ENCODE peak calls at places on chromosome 14, in seven cellular contexts. P, N, Z, K, R, W and F are unnamed samples.
A peak's percentile ranks its signal among the peaks of the same experiment; 100 is the strongest.

GRCh38 chr14:51533160-51533559 is 118.5 kb upstream of the FRMD6 start:
- DNase-seq in Z (peak; percentile 86), K (peak; percentile 38), W (no peak), N (no peak), P (no peak), R (no peak), F (no peak)

GRCh38 chr14:50058112-50058511 is 58.3 kb downstream of the VCPKMT start:
- DNase-seq in P (no peak), N (no peak), W (no peak), Z (no peak), K (no peak), R (peak; percentile 88), F (no peak)

GRCh38 chr14:80959448-80960006 is 4.1 kb downstream of the TSHR start:
- DNase-seq in W (no peak), P (peak; percentile 40), N (no peak), K (no peak), Z (no peak), R (peak; percentile 56), F (no peak)

GRCh38 chr14:24121210-24121609 is 6.5 kb upstream of the NRL start:
- DNase-seq in Z (no peak), K (no peak), P (no peak), R (no peak), N (no peak), W (no peak), F (no peak)

GRCh38 chr14:69683971-69684370 is 72.6 kb downstream of the SUSD6 start:
- DNase-seq in N (no peak), Z (no peak), K (no peak), W (no peak), P (no peak), R (no peak), F (no peak)

GRCh38 chr14:96653597-96653996 is 143.6 kb upstream of the VRK1 start:
- DNase-seq in R (no peak), N (no peak), P (no peak), K (no peak), W (no peak), Z (no peak), F (no peak)

GRCh38 chr14:96734076-96734622 is 63.0 kb upstream of the VRK1 start:
- DNase-seq in K (no peak), R (no peak), Z (no peak), P (no peak), W (no peak), N (no peak), F (no peak)

GRCh38 chr14:69269381-69269780 is 9.4 kb downstream of the GALNT16 start:
- DNase-seq in Z (no peak), W (no peak), R (no peak), N (no peak), K (no peak), P (no peak), F (no peak)

GRCh38 chr14:64704743-64705405 is 650 bp downstream of the PLEKHG3 start:
- DNase-seq in Z (peak; percentile 15), P (no peak), K (peak; percentile 47), R (peak; percentile 41), W (no peak), N (peak; percentile 31), F (no peak)

GRCh38 chr14:103880334-103880985 is 33.1 kb upstream of the PPP1R13B start:
- DNase-seq in P (no peak), K (peak; percentile 81), N (peak; percentile 71), R (no peak), Z (peak; percentile 51), W (peak; percentile 62), F (no peak)

GRCh38 chr14:103391048-103391447 is 5.8 kb downstream of the MARK3 start:
- DNase-seq in N (peak; percentile 63), R (peak; percentile 44), W (no peak), P (peak; percentile 24), Z (peak; percentile 87), K (peak; percentile 41), F (no peak)

GRCh38 chr14:104845834-104846441 is 19.1 kb upstream of the CEP170B start:
- DNase-seq in R (no peak), N (no peak), P (no peak), W (no peak), K (no peak), Z (no peak), F (no peak)

GRCh38 chr14:51776102-51776894 is 84.1 kb upstream of the GNG2 start:
- DNase-seq in W (peak; percentile 22), K (peak; percentile 70), N (peak; percentile 74), Z (peak; percentile 68), R (no peak), P (peak; percentile 2), F (peak; percentile 82)

GRCh38 chr14:102663031-102663430 is 70.6 kb downstream of the RCOR1 start:
- DNase-seq in N (no peak), R (no peak), P (no peak), W (no peak), Z (no peak), K (no peak), F (no peak)

GRCh38 chr14:64196026-64196425 is 98.1 kb downstream of the ESR2 start:
- DNase-seq in W (no peak), P (no peak), N (no peak), R (no peak), K (no peak), Z (no peak), F (no peak)

GRCh38 chr14:100651999-100652508 is 64.8 kb upstream of the BEGAIN start:
- DNase-seq in Z (peak; percentile 66), K (no peak), N (no peak), W (no peak), P (no peak), R (no peak), F (no peak)

GRCh38 chr14:20631023-20631820 is 10.3 kb downstream of the OR6S1 start:
- DNase-seq in Z (peak; percentile 70), R (peak; percentile 61), P (peak; percentile 40), N (peak; percentile 63), W (peak; percentile 53), K (peak; percentile 47), F (peak; percentile 76)

GRCh38 chr14:93965968-93966474 is 10.3 kb downstream of the ASB2 start:
- DNase-seq in Z (no peak), N (no peak), R (no peak), P (no peak), W (no peak), K (no peak), F (no peak)

GRCh38 chr14:64654931-64655330 is 49.3 kb upstream of the PLEKHG3 start:
- DNase-seq in Z (no peak), P (no peak), W (no peak), R (no peak), N (no peak), K (no peak), F (no peak)

GRCh38 chr14:90649557-90650135 is 166.6 kb downstream of the TTC7B start:
- DNase-seq in Z (no peak), K (no peak), R (no peak), P (no peak), N (no peak), W (no peak), F (no peak)

GRCh38 chr14:101359221-101360044 is 201.9 kb upstream of the DIO3 start:
- DNase-seq in Z (no peak), R (no peak), W (no peak), N (no peak), K (no peak), P (no peak), F (no peak)

GRCh38 chr14:73238262-73238852 is 1.1 kb downstream of the PAPLN start:
- DNase-seq in P (no peak), R (peak; percentile 23), Z (peak; percentile 73), K (peak; percentile 70), W (peak; percentile 56), N (peak; percentile 59), F (no peak)

GRCh38 chr14:63852271-63852816 is 460 bp upstream of the SYNE2 start:
- DNase-seq in R (peak; percentile 43), N (peak; percentile 24), W (no peak), Z (peak; percentile 20), K (no peak), P (no peak), F (no peak)

GRCh38 chr14:50967719-50968266 is 23.5 kb upstream of the PYGL start:
- DNase-seq in R (no peak), K (no peak), Z (no peak), W (no peak), P (no peak), N (no peak), F (no peak)